ENCODE peak calls at places on chromosomes 5 and 9, in four cellular contexts. One of them, this sample, is unnamed.
A peak's percentile ranks its signal among the peaks of the same experiment; 100 is the strongest.

GRCh38 chr5:88729476-88730182 is 153.4 kb downstream of the MEF2C start:
- DNase-seq in activated naive CD4-positive, alpha-beta T cell treated with anti-CD3 and anti-CD28 coated beads, Interleukin-2, amount 50 U/mL, for 16 hours: peak; percentile 48
- DNase-seq in fibroblast of lung: peak; percentile 85
- DNase-seq in Peyer's patch: no peak
- DNase-seq in this sample: peak; percentile 57

GRCh38 chr5:123511290-123511647 is 708 bp upstream of the CSNK1G3 start:
- DNase-seq in activated naive CD4-positive, alpha-beta T cell treated with anti-CD3 and anti-CD28 coated beads, Interleukin-2, amount 50 U/mL, for 16 hours: no peak
- DNase-seq in fibroblast of lung: peak; percentile 59
- DNase-seq in Peyer's patch: no peak
- DNase-seq in this sample: no peak

GRCh38 chr9:4640027-4640426 is 22.1 kb upstream of the PLPP6 start:
- DNase-seq in activated naive CD4-positive, alpha-beta T cell treated with anti-CD3 and anti-CD28 coated beads, Interleukin-2, amount 50 U/mL, for 16 hours: peak; percentile 41
- DNase-seq in fibroblast of lung: peak; percentile 17
- DNase-seq in Peyer's patch: no peak
- DNase-seq in this sample: peak; percentile 31

GRCh38 chr5:165525268-165525667 is 2019.8 kb downstream of the MAT2B start:
- DNase-seq in activated naive CD4-positive, alpha-beta T cell treated with anti-CD3 and anti-CD28 coated beads, Interleukin-2, amount 50 U/mL, for 16 hours: no peak
- DNase-seq in fibroblast of lung: peak; percentile 86
- DNase-seq in Peyer's patch: no peak
- DNase-seq in this sample: no peak

GRCh38 chr9:127974769-127975261 is 6.0 kb downstream of the EEIG1 start:
- DNase-seq in activated naive CD4-positive, alpha-beta T cell treated with anti-CD3 and anti-CD28 coated beads, Interleukin-2, amount 50 U/mL, for 16 hours: peak; percentile 12
- DNase-seq in fibroblast of lung: no peak
- DNase-seq in Peyer's patch: peak; percentile 54
- DNase-seq in this sample: no peak

GRCh38 chr5:89211836-89212235 is 328.9 kb upstream of the MEF2C start:
- DNase-seq in Peyer's patch: no peak
- DNase-seq in fibroblast of lung: peak; percentile 80
- DNase-seq in activated naive CD4-positive, alpha-beta T cell treated with anti-CD3 and anti-CD28 coated beads, Interleukin-2, amount 50 U/mL, for 16 hours: no peak
- DNase-seq in this sample: no peak

GRCh38 chr5:126368239-126368812 is 54.9 kb upstream of the GRAMD2B start:
- DNase-seq in Peyer's patch: no peak
- DNase-seq in fibroblast of lung: peak; percentile 52
- DNase-seq in activated naive CD4-positive, alpha-beta T cell treated with anti-CD3 and anti-CD28 coated beads, Interleukin-2, amount 50 U/mL, for 16 hours: no peak
- DNase-seq in this sample: no peak

GRCh38 chr5:178204205-178205009 is at the start of gene HNRNPAB:
- DNase-seq in fibroblast of lung: peak; percentile 97
- DNase-seq in activated naive CD4-positive, alpha-beta T cell treated with anti-CD3 and anti-CD28 coated beads, Interleukin-2, amount 50 U/mL, for 16 hours: peak; percentile 93
- DNase-seq in Peyer's patch: peak; percentile 97
- DNase-seq in this sample: peak; percentile 97

GRCh38 chr9:7935666-7936065 is 136.1 kb upstream of the DMAC1 start:
- DNase-seq in fibroblast of lung: peak; percentile 66
- DNase-seq in Peyer's patch: no peak
- DNase-seq in activated naive CD4-positive, alpha-beta T cell treated with anti-CD3 and anti-CD28 coated beads, Interleukin-2, amount 50 U/mL, for 16 hours: no peak
- DNase-seq in this sample: no peak

GRCh38 chr9:18638448-18639249 is 164.7 kb downstream of the ADAMTSL1 start:
- DNase-seq in activated naive CD4-positive, alpha-beta T cell treated with anti-CD3 and anti-CD28 coated beads, Interleukin-2, amount 50 U/mL, for 16 hours: no peak
- DNase-seq in Peyer's patch: no peak
- DNase-seq in fibroblast of lung: peak; percentile 83
- DNase-seq in this sample: no peak

GRCh38 chr9:129624947-129625346 is 1.0 kb upstream of the NTMT1 start:
- DNase-seq in fibroblast of lung: no peak
- DNase-seq in Peyer's patch: no peak
- DNase-seq in activated naive CD4-positive, alpha-beta T cell treated with anti-CD3 and anti-CD28 coated beads, Interleukin-2, amount 50 U/mL, for 16 hours: no peak
- DNase-seq in this sample: no peak

GRCh38 chr5:108545301-108545700 is 163.4 kb upstream of the FBXL17 start:
- DNase-seq in activated naive CD4-positive, alpha-beta T cell treated with anti-CD3 and anti-CD28 coated beads, Interleukin-2, amount 50 U/mL, for 16 hours: no peak
- DNase-seq in Peyer's patch: no peak
- DNase-seq in fibroblast of lung: no peak
- DNase-seq in this sample: no peak

GRCh38 chr5:42423285-42424152 is at the start of gene GHR:
- DNase-seq in Peyer's patch: peak; percentile 70
- DNase-seq in fibroblast of lung: peak; percentile 94
- DNase-seq in activated naive CD4-positive, alpha-beta T cell treated with anti-CD3 and anti-CD28 coated beads, Interleukin-2, amount 50 U/mL, for 16 hours: no peak
- DNase-seq in this sample: peak; percentile 80

GRCh38 chr9:34505370-34506120 is 17.2 kb downstream of the ENHO start:
- DNase-seq in Peyer's patch: no peak
- DNase-seq in fibroblast of lung: no peak
- DNase-seq in activated naive CD4-positive, alpha-beta T cell treated with anti-CD3 and anti-CD28 coated beads, Interleukin-2, amount 50 U/mL, for 16 hours: no peak
- DNase-seq in this sample: no peak

GRCh38 chr9:35729101-35729500 is 2.9 kb downstream of the TLN1 start:
- DNase-seq in activated naive CD4-positive, alpha-beta T cell treated with anti-CD3 and anti-CD28 coated beads, Interleukin-2, amount 50 U/mL, for 16 hours: no peak
- DNase-seq in fibroblast of lung: peak; percentile 35
- DNase-seq in Peyer's patch: no peak
- DNase-seq in this sample: no peak

GRCh38 chr5:93621340-93621872 is 38.4 kb downstream of the NR2F1 start:
- DNase-seq in activated naive CD4-positive, alpha-beta T cell treated with anti-CD3 and anti-CD28 coated beads, Interleukin-2, amount 50 U/mL, for 16 hours: no peak
- DNase-seq in Peyer's patch: peak; percentile 80
- DNase-seq in fibroblast of lung: peak; percentile 72
- DNase-seq in this sample: peak; percentile 53

GRCh38 chr9:68961587-68961986 is 52.3 kb downstream of the PRKACG start:
- DNase-seq in fibroblast of lung: no peak
- DNase-seq in Peyer's patch: no peak
- DNase-seq in activated naive CD4-positive, alpha-beta T cell treated with anti-CD3 and anti-CD28 coated beads, Interleukin-2, amount 50 U/mL, for 16 hours: no peak
- DNase-seq in this sample: no peak

GRCh38 chr5:166027582-166027981 is 2263.9 kb upstream of the WWC1 start:
- DNase-seq in Peyer's patch: no peak
- DNase-seq in activated naive CD4-positive, alpha-beta T cell treated with anti-CD3 and anti-CD28 coated beads, Interleukin-2, amount 50 U/mL, for 16 hours: no peak
- DNase-seq in fibroblast of lung: no peak
- DNase-seq in this sample: no peak